ENCODE peak calls at places on chromosomes 3 and 15, in six cellular contexts. One of them, this sample, is unnamed.

GRCh38 chr3:124570232-124570631 is 160.0 kb upstream of the UMPS start:
- DNase-seq in A549: no peak
- DNase-seq in CD8-positive, alpha-beta T cell: no peak
- DNase-seq in OCI-LY7: no peak
- DNase-seq in A673: no peak
- DNase-seq in lower lobe of right lung: no peak
- DNase-seq in this sample: no peak

GRCh38 chr3:53680026-53680425 is 166.2 kb downstream of the CHDH start:
- DNase-seq in CD8-positive, alpha-beta T cell: no peak
- DNase-seq in A673: no peak
- DNase-seq in lower lobe of right lung: no peak
- DNase-seq in A549: no peak
- DNase-seq in OCI-LY7: no peak
- DNase-seq in this sample: no peak

GRCh38 chr3:52509753-52510328 is 14.7 kb downstream of the STAB1 start:
- DNase-seq in A549: no peak
- DNase-seq in CD8-positive, alpha-beta T cell: no peak
- DNase-seq in OCI-LY7: peak; percentile 41
- DNase-seq in A673: no peak
- DNase-seq in lower lobe of right lung: no peak
- DNase-seq in this sample: no peak

GRCh38 chr15:43249699-43250203 is 17.0 kb downstream of the TGM5 start:
- DNase-seq in CD8-positive, alpha-beta T cell: no peak
- DNase-seq in A549: no peak
- DNase-seq in A673: no peak
- DNase-seq in OCI-LY7: no peak
- DNase-seq in lower lobe of right lung: no peak
- DNase-seq in this sample: no peak

GRCh38 chr3:195003006-195003892 is 267.7 kb downstream of the XXYLT1 start:
- DNase-seq in A549: no peak
- DNase-seq in OCI-LY7: no peak
- DNase-seq in CD8-positive, alpha-beta T cell: peak; percentile 5
- DNase-seq in A673: peak; percentile 91
- DNase-seq in lower lobe of right lung: peak; percentile 75
- DNase-seq in this sample: peak; percentile 33

GRCh38 chr3:176951144-176951543 is 246.1 kb downstream of the TBL1XR1 start:
- DNase-seq in OCI-LY7: no peak
- DNase-seq in A549: no peak
- DNase-seq in A673: no peak
- DNase-seq in lower lobe of right lung: no peak
- DNase-seq in CD8-positive, alpha-beta T cell: no peak
- DNase-seq in this sample: no peak

GRCh38 chr3:132773071-132773619 is 50.9 kb upstream of the NPHP3 start:
- DNase-seq in lower lobe of right lung: no peak
- DNase-seq in A549: no peak
- DNase-seq in CD8-positive, alpha-beta T cell: no peak
- DNase-seq in A673: no peak
- DNase-seq in OCI-LY7: no peak
- DNase-seq in this sample: no peak

GRCh38 chr3:113212155-113212844 is 943 bp downstream of the BOC start:
- DNase-seq in A673: peak; percentile 14
- DNase-seq in CD8-positive, alpha-beta T cell: no peak
- DNase-seq in OCI-LY7: no peak
- DNase-seq in A549: peak; percentile 25
- DNase-seq in lower lobe of right lung: no peak
- DNase-seq in this sample: no peak

GRCh38 chr3:10951295-10951926 is 41.1 kb upstream of the SLC6A1 start:
- DNase-seq in lower lobe of right lung: no peak
- DNase-seq in CD8-positive, alpha-beta T cell: no peak
- DNase-seq in A549: no peak
- DNase-seq in A673: no peak
- DNase-seq in OCI-LY7: no peak
- DNase-seq in this sample: no peak

GRCh38 chr15:94910166-94910565 is 678.8 kb downstream of the MCTP2 start:
- DNase-seq in A673: no peak
- DNase-seq in lower lobe of right lung: no peak
- DNase-seq in A549: no peak
- DNase-seq in OCI-LY7: no peak
- DNase-seq in CD8-positive, alpha-beta T cell: no peak
- DNase-seq in this sample: no peak

GRCh38 chr15:95687056-95687455 is 643.4 kb upstream of the NR2F2 start:
- DNase-seq in A549: no peak
- DNase-seq in lower lobe of right lung: no peak
- DNase-seq in CD8-positive, alpha-beta T cell: no peak
- DNase-seq in OCI-LY7: no peak
- DNase-seq in A673: no peak
- DNase-seq in this sample: no peak

GRCh38 chr15:71635735-71636134 is 174.6 kb upstream of the NR2E3 start:
- DNase-seq in CD8-positive, alpha-beta T cell: no peak
- DNase-seq in A549: no peak
- DNase-seq in OCI-LY7: no peak
- DNase-seq in lower lobe of right lung: no peak
- DNase-seq in A673: no peak
- DNase-seq in this sample: no peak

GRCh38 chr3:185084883-185085282 is 68.0 kb downstream of the C3orf70 start:
- DNase-seq in lower lobe of right lung: no peak
- DNase-seq in CD8-positive, alpha-beta T cell: no peak
- DNase-seq in A673: no peak
- DNase-seq in OCI-LY7: no peak
- DNase-seq in A549: no peak
- DNase-seq in this sample: no peak

GRCh38 chr3:24323272-24323671 is 171.4 kb downstream of the THRB start:
- DNase-seq in lower lobe of right lung: no peak
- DNase-seq in OCI-LY7: no peak
- DNase-seq in A673: no peak
- DNase-seq in CD8-positive, alpha-beta T cell: no peak
- DNase-seq in A549: no peak
- DNase-seq in this sample: no peak

GRCh38 chr3:72728958-72729467 is 119.2 kb downstream of the SHQ1 start:
- DNase-seq in lower lobe of right lung: no peak
- DNase-seq in A673: no peak
- DNase-seq in A549: no peak
- DNase-seq in CD8-positive, alpha-beta T cell: no peak
- DNase-seq in OCI-LY7: no peak
- DNase-seq in this sample: no peak

GRCh38 chr3:124774305-124774673 is 44.0 kb downstream of the UMPS start:
- DNase-seq in A673: peak; percentile 55
- DNase-seq in lower lobe of right lung: no peak
- DNase-seq in OCI-LY7: no peak
- DNase-seq in A549: peak; percentile 58
- DNase-seq in CD8-positive, alpha-beta T cell: no peak
- DNase-seq in this sample: no peak

GRCh38 chr3:69250014-69250413 is 127.6 kb upstream of the LMOD3 start:
- DNase-seq in A549: no peak
- DNase-seq in CD8-positive, alpha-beta T cell: peak; percentile 22
- DNase-seq in lower lobe of right lung: no peak
- DNase-seq in A673: peak; percentile 42
- DNase-seq in OCI-LY7: no peak
- DNase-seq in this sample: no peak

GRCh38 chr3:100556656-100557310 is 52.6 kb upstream of the ADGRG7 start:
- DNase-seq in CD8-positive, alpha-beta T cell: no peak
- DNase-seq in A549: no peak
- DNase-seq in OCI-LY7: no peak
- DNase-seq in A673: no peak
- DNase-seq in lower lobe of right lung: no peak
- DNase-seq in this sample: no peak

GRCh38 chr3:143910756-143911155 is 60.9 kb upstream of the DIPK2A start:
- DNase-seq in A549: no peak
- DNase-seq in CD8-positive, alpha-beta T cell: no peak
- DNase-seq in A673: no peak
- DNase-seq in lower lobe of right lung: no peak
- DNase-seq in OCI-LY7: no peak
- DNase-seq in this sample: no peak

GRCh38 chr15:52349062-52349700 is 53.6 kb upstream of the MYO5C start:
- DNase-seq in A673: no peak
- DNase-seq in A549: no peak
- DNase-seq in lower lobe of right lung: no peak
- DNase-seq in OCI-LY7: no peak
- DNase-seq in CD8-positive, alpha-beta T cell: no peak
- DNase-seq in this sample: no peak

GRCh38 chr3:56111651-56112250 is 356.5 kb downstream of the ERC2 start:
- DNase-seq in CD8-positive, alpha-beta T cell: no peak
- DNase-seq in A673: no peak
- DNase-seq in lower lobe of right lung: no peak
- DNase-seq in OCI-LY7: no peak
- DNase-seq in A549: no peak
- DNase-seq in this sample: no peak
- TF ChIP-seq CTCF in CD8-positive, alpha-beta T cell: no peak
- TF ChIP-seq CTCF in A673: no peak
- TF ChIP-seq CTCF in lower lobe of right lung: no peak
- TF ChIP-seq CTCF in OCI-LY7: no peak
- TF ChIP-seq CTCF in A549: no peak
- TF ChIP-seq CTCF in this sample: no peak

GRCh38 chr15:31977138-31977537 is 53.2 kb upstream of the CHRNA7 start:
- DNase-seq in OCI-LY7: no peak
- DNase-seq in A549: no peak
- DNase-seq in A673: no peak
- DNase-seq in lower lobe of right lung: no peak
- DNase-seq in CD8-positive, alpha-beta T cell: no peak
- DNase-seq in this sample: no peak
- H3K9me3 ChIP-seq in OCI-LY7: no peaks in the 10 kb centered on the region
- H3K9me3 ChIP-seq in A549: no peaks in the 10 kb centered on the region
- H3K9me3 ChIP-seq in A673: no peaks in the 10 kb centered on the region
- H3K9me3 ChIP-seq in lower lobe of right lung: no peaks in the 10 kb centered on the region
- H3K9me3 ChIP-seq in CD8-positive, alpha-beta T cell: no peaks in the 10 kb centered on the region
- H3K9me3 ChIP-seq in this sample: no peaks in the 10 kb centered on the region

DNA sequence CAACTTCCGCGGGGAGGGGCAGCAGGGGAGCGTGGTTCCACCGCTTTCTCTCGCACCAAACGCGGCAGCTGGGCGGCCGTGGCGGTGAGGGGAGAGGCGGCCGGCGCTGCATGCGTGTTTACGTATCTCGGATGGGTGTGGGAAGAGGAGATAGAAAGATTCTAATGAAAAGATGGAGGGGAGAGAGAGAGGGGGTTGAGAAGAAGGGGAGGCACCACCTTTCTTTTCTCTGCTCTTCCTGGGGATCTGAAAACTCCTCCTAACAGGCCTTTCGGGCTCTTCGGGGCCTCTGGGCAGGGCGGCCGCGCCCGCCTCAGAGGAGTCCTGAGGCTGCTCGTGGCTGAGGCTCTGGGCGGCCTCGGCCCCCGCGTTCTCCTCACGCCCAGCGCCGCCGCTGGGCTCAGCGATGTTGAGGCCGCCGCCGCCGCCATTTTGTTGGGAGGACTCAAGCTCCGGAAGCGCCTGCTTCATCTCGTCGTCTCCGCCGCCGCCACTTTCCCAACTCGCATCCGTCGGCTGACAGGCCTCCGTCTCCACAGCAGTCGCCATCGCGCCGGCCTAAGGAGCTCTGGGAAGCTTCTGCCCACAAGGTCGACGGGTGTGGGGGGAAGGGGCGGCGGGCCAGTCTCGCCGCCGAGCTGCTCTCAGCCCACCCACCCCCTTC is 475 bp downstream of the TASOR start:
- DNase-seq in OCI-LY7: peak; percentile 86
- DNase-seq in A673: peak; percentile 73
- DNase-seq in A549: peak; percentile 27
- DNase-seq in CD8-positive, alpha-beta T cell: peak; percentile 76
- DNase-seq in lower lobe of right lung: peak; percentile 86
- DNase-seq in this sample: peak; percentile 76
- TF ChIP-seq CTCF in OCI-LY7: peak; percentile 8
- TF ChIP-seq CTCF in A673: no peak
- TF ChIP-seq CTCF in A549: no peak
- TF ChIP-seq CTCF in CD8-positive, alpha-beta T cell: no peak
- TF ChIP-seq CTCF in lower lobe of right lung: no peak
- TF ChIP-seq CTCF in this sample: no peak

DNA sequence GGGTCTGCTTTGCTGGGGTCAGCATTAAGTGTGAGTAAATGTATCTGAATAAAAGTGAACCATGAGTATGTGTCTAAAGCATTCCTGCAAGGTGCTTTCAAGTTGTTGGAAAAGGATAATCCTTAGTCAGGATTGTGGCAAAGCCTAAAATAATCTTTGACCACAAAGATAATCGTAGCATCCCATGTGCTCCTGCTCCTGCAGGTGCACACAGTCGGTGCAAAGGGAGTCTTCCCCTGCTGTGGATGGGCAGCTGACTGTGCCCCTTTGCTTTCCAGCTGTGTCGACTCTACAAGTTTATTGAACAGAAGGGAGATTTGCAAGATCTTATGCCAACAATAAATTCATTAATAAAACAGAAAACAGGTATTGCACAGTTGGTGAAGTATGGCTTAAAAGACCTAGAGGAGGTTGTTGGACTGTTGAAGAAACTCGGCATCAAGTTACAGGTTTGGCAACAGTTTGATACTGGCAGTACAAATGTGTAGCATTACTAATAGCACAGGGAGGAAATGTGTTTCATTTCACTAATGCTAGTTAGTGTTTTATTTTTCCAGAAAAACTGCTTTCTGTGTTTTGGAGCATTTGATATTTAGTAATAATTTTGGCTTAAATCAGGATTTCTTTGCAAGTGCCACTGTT is 22.6 kb downstream of the SRP14 start:
- DNase-seq in A549: no peak
- DNase-seq in lower lobe of right lung: no peak
- DNase-seq in CD8-positive, alpha-beta T cell: no peak
- DNase-seq in OCI-LY7: no peak
- DNase-seq in A673: no peak
- DNase-seq in this sample: no peak
- H3K9me3 ChIP-seq in A549: peaks cover 21% of the 10 kb centered on the region
- H3K9me3 ChIP-seq in lower lobe of right lung: peaks cover 9% of the 10 kb centered on the region
- H3K9me3 ChIP-seq in CD8-positive, alpha-beta T cell: no peaks in the 10 kb centered on the region
- H3K9me3 ChIP-seq in OCI-LY7: peaks cover 9% of the 10 kb centered on the region
- H3K9me3 ChIP-seq in A673: peaks cover 8% of the 10 kb centered on the region
- H3K9me3 ChIP-seq in this sample: peaks cover 7% of the 10 kb centered on the region